ENCODE peak calls at places on chromosomes 7 and 10, in ten cellular contexts. D is AG08395; G is activated gamma-delta T cell treated with Interleukin-2 at 50 U/mL for 16 hours; I is NCI-H1105; U is activated naive CD8-positive, alpha-beta T cell treated with anti-CD3 and anti-CD28 coated beads, Interleukin-2, amount 50 U/mL, for 16 hours; F is WERI-Rb-1; K is fibroblast of the aortic adventitia; B is cardiac fibroblast; O is psoas muscle; J is T-helper 9 cell. P is an unnamed sample.

GRCh38 chr7:151550601-151551286 is 31.0 kb upstream of the RHEB start:
- DNase-seq in D (peak), G (no peak), I (no peak), U (no peak), F (no peak), K (peak), B (peak), O (no peak), J (no peak), P (peak)

GRCh38 chr7:70285854-70286253 is 687.6 kb downstream of the AUTS2 start:
- DNase-seq in D (no peak), G (no peak), I (no peak), U (no peak), F (no peak), K (no peak), B (no peak), O (no peak), J (no peak), P (no peak)

GRCh38 chr10:112951349-112952281 is 1.6 kb downstream of the TCF7L2 start:
- DNase-seq in D (peak), G (no peak), I (no peak), U (peak), F (peak), K (peak), B (peak), O (peak), J (peak), P (peak)

GRCh38 chr7:108592633-108593277 is 23.1 kb downstream of the DNAJB9 start:
- DNase-seq in D (no peak), G (no peak), I (peak), U (no peak), F (peak), K (peak), B (peak), O (no peak), J (no peak), P (no peak)

GRCh38 chr7:139713061-139713460 is 64.7 kb downstream of the HIPK2 start:
- DNase-seq in D (no peak), G (no peak), I (no peak), U (no peak), F (no peak), K (no peak), B (no peak), O (no peak), J (no peak), P (no peak)

GRCh38 chr10:123747426-123747825 is 81.3 kb downstream of the GPR26 start:
- DNase-seq in D (no peak), G (no peak), I (no peak), U (no peak), F (no peak), K (no peak), B (no peak), O (no peak), J (no peak), P (no peak)

GRCh38 chr7:102431617-102432298 is 1.6 kb upstream of the ORAI2 start:
- DNase-seq in D (no peak), G (peak), I (no peak), U (no peak), F (peak), K (no peak), B (no peak), O (no peak), J (peak), P (peak)

GRCh38 chr7:128035712-128036111 is 4.5 kb upstream of the LRRC4 start:
- DNase-seq in D (peak), G (no peak), I (peak), U (no peak), F (peak), K (peak), B (peak), O (no peak), J (no peak), P (peak)

GRCh38 chr10:103295391-103296044 is 18.6 kb downstream of the INA start:
- DNase-seq in D (peak), G (no peak), I (no peak), U (no peak), F (no peak), K (peak), B (peak), O (no peak), J (no peak), P (peak)

GRCh38 chr10:12793106-12793505 is 208.4 kb downstream of the CCDC3 start:
- DNase-seq in D (no peak), G (no peak), I (no peak), U (no peak), F (no peak), K (no peak), B (no peak), O (no peak), J (no peak), P (no peak)

GRCh38 chr10:4775808-4776207 is 50.2 kb upstream of the AKR1E2 start:
- DNase-seq in D (peak), G (no peak), I (no peak), U (no peak), F (no peak), K (no peak), B (peak), O (no peak), J (no peak), P (peak)

GRCh38 chr10:17010363-17011145 is 119.1 kb downstream of the CUBN start:
- DNase-seq in D (no peak), G (no peak), I (no peak), U (no peak), F (no peak), K (no peak), B (no peak), O (no peak), J (no peak), P (no peak)

GRCh38 chr7:31059551-31059950 is 7.4 kb downstream of the ADCYAP1R1 start:
- DNase-seq in D (no peak), G (no peak), I (no peak), U (no peak), F (peak), K (no peak), B (no peak), O (peak), J (no peak), P (no peak)

GRCh38 chr7:140497241-140497769 is 18.0 kb upstream of the MKRN1 start:
- DNase-seq in D (no peak), G (no peak), I (no peak), U (no peak), F (no peak), K (no peak), B (no peak), O (no peak), J (no peak), P (no peak)

GRCh38 chr10:120735773-120736371 is 115.3 kb upstream of the WDR11 start:
- DNase-seq in D (peak), G (no peak), I (no peak), U (no peak), F (no peak), K (peak), B (peak), O (no peak), J (no peak), P (no peak)

GRCh38 chr7:137957887-137958286 is 44.0 kb downstream of the CREB3L2 start:
- DNase-seq in D (peak), G (no peak), I (no peak), U (no peak), F (no peak), K (peak), B (peak), O (peak), J (no peak), P (peak)

GRCh38 chr7:8094164-8095140 is 125.9 kb downstream of the GLCCI1 start:
- DNase-seq in D (no peak), G (no peak), I (no peak), U (no peak), F (no peak), K (no peak), B (no peak), O (no peak), J (no peak), P (no peak)

GRCh38 chr10:49737474-49738201 is 24.5 kb downstream of the OGDHL start:
- DNase-seq in D (no peak), G (no peak), I (no peak), U (no peak), F (no peak), K (no peak), B (no peak), O (no peak), J (no peak), P (no peak)

GRCh38 chr7:137996386-137996851 is 5.5 kb downstream of the CREB3L2 start:
- DNase-seq in D (peak), G (no peak), I (no peak), U (no peak), F (peak), K (peak), B (peak), O (peak), J (no peak), P (peak)

GRCh38 chr7:77180990-77181595 is 18.5 kb downstream of the FGL2 start:
- DNase-seq in D (no peak), G (no peak), I (no peak), U (no peak), F (no peak), K (no peak), B (no peak), O (no peak), J (no peak), P (no peak)

GRCh38 chr7:144565586-144565985 is 162.1 kb upstream of the NOBOX start:
- DNase-seq in D (no peak), G (no peak), I (no peak), U (no peak), F (no peak), K (no peak), B (no peak), O (no peak), J (no peak), P (no peak)

GRCh38 chr10:85635650-85636049 is 730.9 kb downstream of the GRID1 start:
- DNase-seq in D (no peak), G (no peak), I (no peak), U (no peak), F (no peak), K (no peak), B (no peak), O (no peak), J (no peak), P (no peak)

GRCh38 chr7:97846945-97847344 is 25.3 kb downstream of the ASNS start:
- DNase-seq in D (no peak), G (no peak), I (no peak), U (no peak), F (no peak), K (no peak), B (no peak), O (no peak), J (no peak), P (no peak)

GRCh38 chr7:149729586-149729982 is 43.8 kb downstream of the ZNF467 start:
- DNase-seq in D (no peak), G (no peak), I (no peak), U (no peak), F (no peak), K (no peak), B (no peak), O (no peak), J (no peak), P (no peak)

GRCh38 chr10:48475943-48476278 is 129.0 kb downstream of the ARHGAP22 start:
- DNase-seq in D (no peak), G (no peak), I (no peak), U (no peak), F (no peak), K (no peak), B (no peak), O (no peak), J (no peak), P (no peak)

GRCh38 chr10:986137-986825 is 2.0 kb upstream of the GTPBP4 start:
- DNase-seq in D (no peak), G (no peak), I (no peak), U (no peak), F (no peak), K (peak), B (peak), O (no peak), J (no peak), P (no peak)

P was measured in foreskin fibroblast.